ENCODE peak calls at places on chromosomes 7 and 10, in four cellular contexts. L, A, X and C are unnamed samples.
A peak's percentile ranks its signal among the peaks of the same experiment; 100 is the strongest.

GRCh38 chr7:11128500-11128899 is 154.8 kb downstream of the PHF14 start:
- DNase-seq in L (no peak), A (no peak), X (no peak), C (no peak)

GRCh38 chr10:125123363-125124113 is 36.8 kb downstream of the CTBP2 start:
- DNase-seq in L (peak; percentile 95), A (no peak), X (peak; percentile 91), C (no peak)

GRCh38 chr7:151520419-151521229 is 929 bp upstream of the RHEB start:
- DNase-seq in L (no peak), A (peak; percentile 77), X (peak; percentile 85), C (no peak)

GRCh38 chr10:31606841-31607240 is 287.8 kb downstream of the ZEB1 start:
- DNase-seq in L (no peak), A (no peak), X (no peak), C (no peak)

GRCh38 chr7:135811513-135811912 is 62.9 kb upstream of the FAM180A start:
- DNase-seq in L (no peak), A (no peak), X (no peak), C (no peak)

GRCh38 chr10:30967654-30968421 is 63.8 kb downstream of the ZNF438 start:
- DNase-seq in L (no peak), A (no peak), X (no peak), C (no peak)

GRCh38 chr10:100043796-100044195 is 34.0 kb upstream of the DNMBP start:
- DNase-seq in L (no peak), A (no peak), X (peak; percentile 79), C (no peak)

GRCh38 chr7:102993532-102994029 is 80.8 kb downstream of the LRRC17 start:
- DNase-seq in L (peak; percentile 16), A (no peak), X (no peak), C (no peak)